ENCODE peak calls at places on chromosome 12, in five cellular contexts. G, A, S, P and Y are unnamed samples. For H3K27me3, the result is how much of the 10 kb centered on the place peaks cover.

GRCh38 chr12:674272-674781 is 11.1 kb upstream of the NINJ2 start:
- DNase-seq in A (no peak), P (peak), G (no peak), S (no peak), Y (peak)

GRCh38 chr12:49295087-49296001 is at the start of gene PRPH:
- DNase-seq in S (no peak), P (no peak), G (peak), A (peak), Y (no peak)

GRCh38 chr12:31323466-31324115 is 2.4 kb downstream of the SINHCAF start:
- DNase-seq in G (peak), A (peak), P (peak), S (peak), Y (peak)

GRCh38 chr12:120262852-120263724 is 2.4 kb downstream of the PXN start:
- DNase-seq in G (peak), S (no peak), P (no peak), A (no peak), Y (no peak)

GRCh38 chr12:65720739-65721138 is 103.5 kb upstream of the HMGA2 start:
- DNase-seq in S (no peak), P (no peak), G (no peak), A (no peak), Y (no peak)

GRCh38 chr12:80710727-80711066 is 3.3 kb downstream of the MYF6 start:
- DNase-seq in S (no peak), P (no peak), G (no peak), A (no peak), Y (no peak)

GRCh38 chr12:18750087-18750486 is 12.2 kb downstream of the CAPZA3 start:
- DNase-seq in S (no peak), P (no peak), G (no peak), A (peak), Y (no peak)

GRCh38 chr12:67358686-67359374 is 89.7 kb downstream of the CAND1 start:
- DNase-seq in P (no peak), S (no peak), A (no peak), G (no peak), Y (no peak)

GRCh38 chr12:128797119-128798118 is 26.3 kb downstream of the SLC15A4 start:
- DNase-seq in G (no peak), A (no peak), S (no peak), P (no peak), Y (no peak)

GRCh38 chr12:32069071-32069470 is 37.6 kb upstream of the BICD1 start:
- DNase-seq in A (no peak), P (no peak), S (no peak), G (no peak), Y (no peak)

GRCh38 chr12:12983420-12984035 is 16.5 kb downstream of the HEBP1 start:
- DNase-seq in S (peak), G (no peak), A (peak), P (no peak), Y (no peak)

GRCh38 chr12:121652767-121653497 is 16.5 kb downstream of the MORN3 start:
- DNase-seq in S (no peak), P (no peak), A (peak), G (no peak), Y (no peak)

GRCh38 chr12:121217066-121217465 is 7.1 kb downstream of the P2RX4 start:
- DNase-seq in A (no peak), P (no peak), S (no peak), G (no peak), Y (no peak)

GRCh38 chr12:48000878-48001321 is 3.4 kb downstream of the COL2A1 start:
- DNase-seq in G (no peak), S (no peak), P (no peak), A (peak), Y (no peak)

GRCh38 chr12:1931642-1932041 is 13.2 kb upstream of the CACNA2D4 start:
- DNase-seq in G (no peak), S (no peak), P (no peak), A (no peak), Y (no peak)
- H3K27me3 ChIP-seq in G (under half), S (under half), P (under half), A (under half), Y (under half)

DNA sequence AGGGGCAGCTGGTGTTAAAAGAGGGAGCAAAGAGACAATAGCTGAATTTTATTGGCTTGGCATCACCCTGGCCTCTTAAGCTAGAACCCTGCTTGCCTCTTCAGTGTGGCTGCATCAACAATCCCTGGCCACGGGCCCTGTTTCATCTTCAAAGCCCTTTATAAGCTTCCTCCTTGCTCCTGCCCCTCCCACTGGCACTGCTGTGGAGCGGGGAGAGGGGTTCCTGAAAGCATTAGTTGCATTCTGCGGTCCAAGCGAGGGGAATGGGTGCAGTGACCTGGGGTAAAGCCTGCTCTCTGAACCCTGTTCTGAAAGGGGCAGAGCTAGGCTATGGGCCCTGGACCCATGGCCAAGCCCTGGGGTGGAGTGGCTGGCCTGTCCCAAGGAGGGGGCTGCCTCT is 235 bp upstream of the KRT83 start:
- DNase-seq in A (no peak), G (no peak), P (no peak), S (no peak), Y (no peak)
- H3K27me3 ChIP-seq in A (under half), G (under half), P (under half), S (under half), Y (under half)

DNA sequence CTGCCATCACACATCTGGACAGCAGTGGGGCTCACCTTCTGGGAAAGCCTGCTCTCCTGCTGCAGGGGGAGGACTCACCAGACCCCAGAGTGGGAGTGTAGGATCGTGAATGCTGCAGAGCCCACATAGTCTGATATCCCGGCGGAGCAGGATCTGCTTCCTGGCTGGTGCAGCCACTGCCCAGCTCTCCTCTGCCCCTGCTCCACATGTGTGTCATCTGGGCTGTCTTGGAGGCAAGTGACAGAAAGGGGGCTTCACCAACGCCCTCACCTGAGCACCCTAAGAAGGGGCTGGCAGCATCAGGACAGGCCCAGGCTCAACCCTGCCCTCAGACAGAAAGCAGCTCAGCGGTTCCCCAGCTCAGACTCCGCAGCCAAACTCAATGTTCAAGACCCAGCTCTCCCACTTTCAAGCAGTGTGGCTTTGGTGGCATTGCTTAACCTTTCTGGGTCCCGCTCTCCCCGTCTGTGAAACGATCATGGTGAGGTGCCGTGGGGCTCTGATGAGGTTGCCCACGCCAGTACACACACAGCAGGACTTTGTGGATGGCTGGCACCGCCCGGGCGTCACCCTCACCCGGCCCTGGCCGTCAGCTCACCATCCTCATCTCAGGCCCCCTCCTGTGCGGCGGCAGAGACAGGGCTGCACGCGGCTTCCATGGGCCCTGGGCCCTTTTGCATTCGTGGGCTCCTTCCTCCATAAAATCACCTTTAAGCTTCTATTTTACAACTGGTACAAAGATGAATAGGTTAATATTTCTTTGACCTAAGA is 91.0 kb upstream of the SFSWAP start:
- DNase-seq in A (no peak), S (no peak), P (no peak), G (no peak), Y (no peak)
- H3K27me3 ChIP-seq in A (under half), S (under half), P (under half), G (under half), Y (under half)

DNA sequence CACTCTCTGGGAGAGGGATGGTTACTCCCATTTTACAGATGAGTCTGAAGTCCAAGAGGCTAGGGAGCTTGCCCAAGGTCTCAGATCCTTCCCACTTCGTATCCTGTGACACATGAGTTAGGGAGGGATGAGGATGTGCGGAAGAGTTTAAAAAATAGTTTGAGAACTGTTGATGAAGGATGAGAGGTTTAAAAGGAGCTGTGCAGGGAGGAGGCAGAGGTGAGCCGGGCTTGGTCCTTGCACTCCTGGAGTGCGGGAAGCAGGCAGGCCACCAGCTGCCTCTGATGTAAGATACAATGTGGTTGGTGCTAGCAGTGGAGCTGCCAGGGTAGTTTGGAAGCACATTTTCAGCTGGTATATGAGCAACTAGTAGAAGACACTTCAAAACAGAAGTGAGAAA is 46.5 kb downstream of the TSPAN9 start:
- DNase-seq in P (no peak), S (no peak), A (no peak), G (no peak), Y (no peak)
- H3K27me3 ChIP-seq in P (under half), S (under half), A (under half), G (under half), Y (under half)

DNA sequence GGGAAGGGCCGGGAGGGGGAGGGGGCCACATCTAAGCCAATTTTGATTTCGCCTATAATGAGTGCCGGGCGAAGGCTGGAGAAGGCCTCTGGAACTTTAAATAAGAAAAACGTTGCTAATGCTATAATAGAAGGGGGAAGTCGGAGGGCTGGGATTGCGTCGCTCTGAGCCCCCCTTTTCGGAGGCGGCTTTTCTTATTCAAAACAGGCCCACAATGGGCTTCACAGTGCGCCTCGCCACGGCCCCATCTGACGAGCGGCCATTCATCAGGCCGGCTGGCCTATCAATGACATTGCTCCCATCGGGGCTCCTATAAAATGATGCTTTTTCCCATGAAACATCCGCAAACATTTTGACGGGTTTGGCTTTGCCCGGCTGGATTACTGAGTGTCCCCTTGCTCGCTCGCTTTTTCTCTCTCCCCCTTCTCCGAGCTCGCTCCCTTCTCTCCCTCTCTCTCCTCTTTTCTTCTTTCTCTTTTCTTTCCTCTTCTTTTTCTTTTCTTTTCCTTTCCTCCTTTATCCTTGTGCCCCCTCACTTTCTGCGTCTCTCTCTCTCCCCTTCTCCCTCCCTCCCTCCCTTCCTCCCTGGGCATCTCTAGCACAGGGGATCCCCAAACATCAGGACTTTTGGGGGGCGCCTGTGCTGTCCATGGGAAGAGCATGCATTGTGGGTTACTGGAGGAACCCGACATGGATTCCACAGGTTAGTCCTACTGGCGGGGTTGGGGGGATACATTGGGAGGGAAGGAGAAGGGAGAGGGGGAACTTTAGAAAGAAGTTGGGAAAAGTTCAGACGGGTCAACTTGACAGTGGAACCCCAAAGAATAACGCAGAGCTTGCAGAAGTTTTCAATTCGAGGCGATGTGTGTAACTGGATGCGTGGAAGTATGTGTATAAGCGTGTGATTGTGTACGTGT is at the start of gene RFX4:
- DNase-seq in S (no peak), G (no peak), P (no peak), A (peak), Y (no peak)
- H3K27me3 ChIP-seq in S (under half), G (half or more), P (under half), A (half or more), Y (under half)

GRCh38 chr12:4447151-4447550 is 1.5 kb upstream of the FGF6 start:
- DNase-seq in P (no peak), A (no peak), G (no peak), S (no peak), Y (no peak)
- H3K27me3 ChIP-seq in P (under half), A (under half), G (under half), S (under half), Y (under half)